ENCODE peak calls at places on chromosomes 5 and 9, in five cellular contexts. One of them, this sample, is unnamed.

GRCh38 chr5:176810687-176811501 is 535 bp downstream of the UNC5A start:
- DNase-seq in colonic mucosa: no peak
- DNase-seq in lower lobe of right lung: no peak
- DNase-seq in fibroblast of pulmonary artery: peak
- DNase-seq in HFFc6: no peak
- DNase-seq in this sample: peak

GRCh38 chr9:116027096-116027495 is 126.5 kb upstream of the PAPPA start:
- DNase-seq in fibroblast of pulmonary artery: peak
- DNase-seq in lower lobe of right lung: no peak
- DNase-seq in HFFc6: no peak
- DNase-seq in colonic mucosa: no peak
- DNase-seq in this sample: no peak

GRCh38 chr9:133374612-133375115 is 1.2 kb downstream of the SURF4 start:
- DNase-seq in HFFc6: peak
- DNase-seq in fibroblast of pulmonary artery: peak
- DNase-seq in lower lobe of right lung: no peak
- DNase-seq in colonic mucosa: no peak
- DNase-seq in this sample: no peak

GRCh38 chr9:6229604-6230003 is 14.0 kb downstream of the IL33 start:
- DNase-seq in lower lobe of right lung: no peak
- DNase-seq in colonic mucosa: peak
- DNase-seq in fibroblast of pulmonary artery: peak
- DNase-seq in HFFc6: no peak
- DNase-seq in this sample: no peak

GRCh38 chr5:10981927-10982326 is 220.9 kb upstream of the DAP start:
- DNase-seq in colonic mucosa: no peak
- DNase-seq in fibroblast of pulmonary artery: no peak
- DNase-seq in lower lobe of right lung: no peak
- DNase-seq in HFFc6: no peak
- DNase-seq in this sample: no peak

GRCh38 chr9:97575673-97576048 is 57.5 kb downstream of the TSTD2 start:
- DNase-seq in lower lobe of right lung: no peak
- DNase-seq in colonic mucosa: no peak
- DNase-seq in fibroblast of pulmonary artery: no peak
- DNase-seq in HFFc6: no peak
- DNase-seq in this sample: no peak

GRCh38 chr5:41418220-41419031 is 92.0 kb downstream of the PLCXD3 start:
- DNase-seq in fibroblast of pulmonary artery: peak
- DNase-seq in HFFc6: no peak
- DNase-seq in lower lobe of right lung: no peak
- DNase-seq in colonic mucosa: no peak
- DNase-seq in this sample: no peak

GRCh38 chr5:157167219-157167621 is 1.2 kb upstream of the GARIN3 start:
- DNase-seq in lower lobe of right lung: no peak
- DNase-seq in HFFc6: peak
- DNase-seq in colonic mucosa: no peak
- DNase-seq in fibroblast of pulmonary artery: no peak
- DNase-seq in this sample: no peak

GRCh38 chr9:93083592-93084470 is 12.2 kb upstream of the CARD19 start:
- DNase-seq in fibroblast of pulmonary artery: no peak
- DNase-seq in HFFc6: no peak
- DNase-seq in colonic mucosa: peak
- DNase-seq in lower lobe of right lung: peak
- DNase-seq in this sample: no peak

GRCh38 chr5:149002053-149002452 is 60.8 kb downstream of the SH3TC2 start:
- DNase-seq in fibroblast of pulmonary artery: peak
- DNase-seq in lower lobe of right lung: no peak
- DNase-seq in HFFc6: peak
- DNase-seq in colonic mucosa: no peak
- DNase-seq in this sample: peak

GRCh38 chr5:129342796-129343195 is 117.3 kb upstream of the ADAMTS19 start:
- DNase-seq in lower lobe of right lung: no peak
- DNase-seq in HFFc6: no peak
- DNase-seq in fibroblast of pulmonary artery: no peak
- DNase-seq in colonic mucosa: no peak
- DNase-seq in this sample: no peak

GRCh38 chr5:142883438-142883837 is 113.3 kb downstream of the ARHGAP26 start:
- DNase-seq in lower lobe of right lung: no peak
- DNase-seq in HFFc6: no peak
- DNase-seq in colonic mucosa: no peak
- DNase-seq in fibroblast of pulmonary artery: no peak
- DNase-seq in this sample: no peak

GRCh38 chr9:98775831-98776441 is 20.4 kb downstream of the ANKS6 start:
- DNase-seq in colonic mucosa: peak
- DNase-seq in fibroblast of pulmonary artery: peak
- DNase-seq in lower lobe of right lung: no peak
- DNase-seq in HFFc6: peak
- DNase-seq in this sample: peak

GRCh38 chr5:149936044-149936699 is 8.4 kb downstream of the PDE6A start:
- DNase-seq in HFFc6: no peak
- DNase-seq in fibroblast of pulmonary artery: no peak
- DNase-seq in lower lobe of right lung: no peak
- DNase-seq in colonic mucosa: no peak
- DNase-seq in this sample: no peak

GRCh38 chr5:174229640-174230350 is 184.3 kb downstream of the NSG2 start:
- DNase-seq in colonic mucosa: no peak
- DNase-seq in HFFc6: no peak
- DNase-seq in lower lobe of right lung: no peak
- DNase-seq in fibroblast of pulmonary artery: no peak
- DNase-seq in this sample: no peak

GRCh38 chr5:142320851-142321560 is 3.8 kb downstream of the SPRY4 start:
- DNase-seq in HFFc6: no peak
- DNase-seq in lower lobe of right lung: no peak
- DNase-seq in colonic mucosa: no peak
- DNase-seq in fibroblast of pulmonary artery: peak
- DNase-seq in this sample: no peak

GRCh38 chr5:180522350-180522749 is 28.2 kb downstream of the CNOT6 start:
- DNase-seq in colonic mucosa: no peak
- DNase-seq in lower lobe of right lung: no peak
- DNase-seq in fibroblast of pulmonary artery: no peak
- DNase-seq in HFFc6: no peak
- DNase-seq in this sample: no peak

GRCh38 chr5:124025306-124025705 is 513.3 kb downstream of the CSNK1G3 start:
- DNase-seq in colonic mucosa: no peak
- DNase-seq in HFFc6: no peak
- DNase-seq in fibroblast of pulmonary artery: no peak
- DNase-seq in lower lobe of right lung: no peak
- DNase-seq in this sample: no peak

GRCh38 chr5:134242146-134242545 is 16.3 kb upstream of the PPP2CA start:
- DNase-seq in colonic mucosa: no peak
- DNase-seq in HFFc6: peak
- DNase-seq in fibroblast of pulmonary artery: peak
- DNase-seq in lower lobe of right lung: no peak
- DNase-seq in this sample: no peak

GRCh38 chr9:135684691-135685090 is 14.6 kb downstream of the SOHLH1 start:
- DNase-seq in fibroblast of pulmonary artery: no peak
- DNase-seq in colonic mucosa: no peak
- DNase-seq in HFFc6: no peak
- DNase-seq in lower lobe of right lung: no peak
- DNase-seq in this sample: no peak

GRCh38 chr9:35686222-35687203 is 3.2 kb downstream of the TPM2 start:
- DNase-seq in colonic mucosa: no peak
- DNase-seq in fibroblast of pulmonary artery: peak
- DNase-seq in lower lobe of right lung: no peak
- DNase-seq in HFFc6: peak
- DNase-seq in this sample: no peak

GRCh38 chr9:128636556-128637530 is 19.8 kb downstream of the DYNC2I2 start:
- DNase-seq in fibroblast of pulmonary artery: no peak
- DNase-seq in HFFc6: no peak
- DNase-seq in lower lobe of right lung: no peak
- DNase-seq in colonic mucosa: no peak
- DNase-seq in this sample: no peak

GRCh38 chr5:172223901-172224873 is 30.2 kb downstream of the EFCAB9 start:
- DNase-seq in lower lobe of right lung: no peak
- DNase-seq in fibroblast of pulmonary artery: no peak
- DNase-seq in colonic mucosa: no peak
- DNase-seq in HFFc6: no peak
- DNase-seq in this sample: no peak

GRCh38 chr5:112125910-112126309 is 293.2 kb downstream of the EPB41L4A start:
- DNase-seq in colonic mucosa: no peak
- DNase-seq in lower lobe of right lung: no peak
- DNase-seq in fibroblast of pulmonary artery: no peak
- DNase-seq in HFFc6: no peak
- DNase-seq in this sample: no peak

GRCh38 chr9:7578951-7579743 is 220.4 kb downstream of the DMAC1 start:
- DNase-seq in colonic mucosa: no peak
- DNase-seq in fibroblast of pulmonary artery: no peak
- DNase-seq in lower lobe of right lung: no peak
- DNase-seq in HFFc6: no peak
- DNase-seq in this sample: no peak

GRCh38 chr5:78563621-78564020 is 85.0 kb downstream of the LHFPL2 start:
- DNase-seq in colonic mucosa: no peak
- DNase-seq in fibroblast of pulmonary artery: no peak
- DNase-seq in lower lobe of right lung: no peak
- DNase-seq in HFFc6: no peak
- DNase-seq in this sample: no peak

DNA sequence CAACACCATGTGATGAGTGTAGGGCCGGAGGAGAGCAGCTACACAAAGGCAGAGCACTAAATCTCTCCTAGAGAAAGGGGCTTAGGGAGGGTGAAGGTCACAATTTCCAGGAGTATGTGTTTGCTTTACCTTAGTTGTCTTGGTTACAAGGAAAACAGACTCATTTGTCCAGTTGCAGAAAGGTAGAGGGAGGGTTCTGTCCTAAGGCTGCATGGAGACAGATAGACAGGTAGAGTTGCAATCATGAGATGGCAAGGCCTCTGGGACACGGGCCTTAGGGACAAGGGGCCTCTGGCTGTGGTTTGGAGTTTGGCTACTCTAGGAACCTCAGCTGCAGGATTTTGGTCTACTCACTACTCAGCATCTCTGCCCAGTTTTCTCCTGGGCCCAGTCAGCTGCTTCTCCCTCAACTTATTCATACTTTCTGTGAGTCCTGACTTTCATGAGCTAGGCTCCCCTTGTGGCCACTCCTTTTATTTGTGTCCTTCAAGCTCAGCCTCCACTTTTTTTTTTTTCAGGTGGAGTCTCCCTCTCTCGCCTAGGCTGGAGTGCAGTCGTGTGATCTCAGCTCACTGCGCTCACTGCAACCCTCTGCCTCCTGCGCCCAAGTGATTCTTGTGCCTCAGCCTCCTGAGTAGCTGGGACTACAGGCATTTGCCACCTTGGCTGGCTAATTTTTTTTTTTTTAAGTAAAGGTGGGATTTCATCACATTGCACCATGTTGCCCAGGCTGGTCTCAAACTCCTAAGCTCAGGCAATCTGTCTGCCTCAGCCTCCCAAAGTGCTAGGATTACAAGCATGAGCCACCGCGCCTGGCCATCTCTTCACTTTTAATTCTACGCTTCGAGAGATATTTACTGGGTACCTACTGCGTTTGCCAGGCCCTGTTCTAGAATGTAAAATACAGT is 76.6 kb downstream of the PTPDC1 start:
- DNase-seq in HFFc6: no peak
- DNase-seq in colonic mucosa: no peak
- DNase-seq in fibroblast of pulmonary artery: no peak
- DNase-seq in lower lobe of right lung: no peak
- DNase-seq in this sample: no peak
- TF ChIP-seq CTCF in HFFc6: peak
- TF ChIP-seq CTCF in colonic mucosa: no peak
- TF ChIP-seq CTCF in fibroblast of pulmonary artery: peak
- TF ChIP-seq CTCF in lower lobe of right lung: no peak
- TF ChIP-seq CTCF in this sample: no peak

DNA sequence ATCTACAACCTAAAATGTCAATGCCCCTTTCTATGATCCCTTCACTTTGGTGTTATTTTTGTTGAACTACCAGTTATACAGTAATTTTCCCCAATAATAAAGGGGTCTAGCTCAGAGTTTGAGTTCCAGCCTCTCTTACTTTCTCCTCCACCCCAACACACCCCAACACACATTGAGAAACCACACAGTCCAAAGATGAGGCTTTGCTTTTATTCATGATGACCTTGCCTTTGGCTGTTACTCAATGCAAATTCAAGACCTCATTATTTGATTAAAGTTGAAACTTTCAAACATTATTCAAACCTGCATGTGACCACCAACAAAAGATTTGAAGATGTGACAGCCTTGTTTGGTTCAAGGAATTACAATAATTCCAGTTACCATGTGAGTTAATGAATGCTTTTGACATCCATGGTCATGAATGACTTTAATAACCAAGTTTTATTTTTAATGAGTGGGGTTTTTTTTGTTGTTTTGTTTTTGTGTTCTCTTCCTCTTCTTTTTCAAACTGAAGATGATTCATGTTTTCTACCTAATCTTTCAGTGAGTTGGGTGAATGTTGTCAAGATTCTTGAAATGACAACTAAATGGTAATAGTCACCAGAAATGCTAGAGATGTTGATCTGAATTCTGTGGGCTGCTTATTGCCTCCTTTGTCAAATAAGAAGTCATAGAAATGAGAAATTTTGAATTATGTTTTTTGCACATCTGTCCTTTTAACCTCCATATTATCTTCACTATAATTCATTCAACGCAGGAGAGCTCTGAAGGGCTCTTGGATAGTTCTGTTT is 106.0 kb downstream of the HACD4 start:
- DNase-seq in lower lobe of right lung: no peak
- DNase-seq in fibroblast of pulmonary artery: no peak
- DNase-seq in colonic mucosa: no peak
- DNase-seq in HFFc6: no peak
- DNase-seq in this sample: no peak
- TF ChIP-seq CTCF in lower lobe of right lung: no peak
- TF ChIP-seq CTCF in fibroblast of pulmonary artery: no peak
- TF ChIP-seq CTCF in colonic mucosa: no peak
- TF ChIP-seq CTCF in HFFc6: no peak
- TF ChIP-seq CTCF in this sample: no peak

DNA sequence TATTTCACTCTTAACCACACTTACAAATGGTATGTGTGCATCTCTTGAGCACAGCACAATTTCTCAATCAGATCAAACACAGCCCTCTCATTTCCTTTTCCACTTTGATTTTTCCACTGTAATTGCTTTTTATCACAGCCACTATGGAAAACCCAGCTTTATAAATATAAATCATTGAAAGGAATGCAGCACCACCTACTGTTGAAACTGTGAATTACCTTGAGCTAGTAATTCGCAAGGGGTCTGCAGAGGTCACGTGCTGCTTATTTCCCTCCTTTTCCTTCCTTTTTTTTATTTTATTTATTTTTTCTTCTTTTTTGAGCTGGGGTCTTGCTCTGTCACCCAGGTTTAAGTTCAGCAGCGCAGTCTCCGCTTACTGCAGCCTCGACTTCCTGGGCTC is 76.9 kb downstream of the CDH6 start:
- DNase-seq in HFFc6: no peak
- DNase-seq in colonic mucosa: no peak
- DNase-seq in lower lobe of right lung: no peak
- DNase-seq in fibroblast of pulmonary artery: peak
- DNase-seq in this sample: peak
- TF ChIP-seq CTCF in HFFc6: peak
- TF ChIP-seq CTCF in colonic mucosa: peak
- TF ChIP-seq CTCF in lower lobe of right lung: peak
- TF ChIP-seq CTCF in fibroblast of pulmonary artery: peak
- TF ChIP-seq CTCF in this sample: no peak

DNA sequence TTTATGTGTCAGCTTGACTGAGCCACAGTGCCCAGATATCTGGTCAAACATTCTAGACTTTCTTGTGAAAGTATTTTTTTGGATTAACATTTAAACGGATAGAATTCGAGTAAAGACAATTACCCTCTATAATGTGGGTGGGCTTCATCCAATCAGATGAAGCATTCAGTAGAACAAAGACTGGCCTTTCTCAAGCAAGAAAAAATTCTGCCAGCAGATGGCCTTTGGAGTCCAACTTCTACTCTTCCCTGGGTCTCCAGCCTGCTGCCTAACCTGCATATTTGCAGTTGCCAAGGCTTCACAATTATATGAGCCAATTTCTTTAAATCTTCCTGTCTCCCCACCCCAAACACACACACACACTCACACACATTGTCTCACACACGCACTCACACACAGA is 86.4 kb downstream of the MED10 start:
- DNase-seq in lower lobe of right lung: no peak
- DNase-seq in fibroblast of pulmonary artery: no peak
- DNase-seq in colonic mucosa: no peak
- DNase-seq in HFFc6: no peak
- DNase-seq in this sample: no peak
- TF ChIP-seq CTCF in lower lobe of right lung: peak
- TF ChIP-seq CTCF in fibroblast of pulmonary artery: no peak
- TF ChIP-seq CTCF in colonic mucosa: no peak
- TF ChIP-seq CTCF in HFFc6: peak
- TF ChIP-seq CTCF in this sample: no peak

This sample was measured in Calu3.